ENCODE peak calls at places on chromosomes 6 and 20, in four cellular contexts. One of them, this sample, is unnamed.

GRCh38 chr6:99334526-99335127 is 14.8 kb downstream of the FAXC start:
- DNase-seq in ovary: no peak
- DNase-seq in heart left ventricle: no peak
- DNase-seq in transverse colon: no peak
- DNase-seq in this sample: peak

GRCh38 chr6:154590770-154591169 is 80.3 kb upstream of the CNKSR3 start:
- DNase-seq in ovary: no peak
- DNase-seq in heart left ventricle: no peak
- DNase-seq in transverse colon: peak
- DNase-seq in this sample: no peak

GRCh38 chr6:137095651-137096238 is 51.0 kb upstream of the IL20RA start:
- DNase-seq in transverse colon: no peak
- DNase-seq in ovary: no peak
- DNase-seq in heart left ventricle: no peak
- DNase-seq in this sample: no peak

GRCh38 chr6:73790572-73790971 is 94.6 kb downstream of the CD109 start:
- DNase-seq in heart left ventricle: no peak
- DNase-seq in transverse colon: no peak
- DNase-seq in ovary: no peak
- DNase-seq in this sample: no peak

GRCh38 chr20:51014797-51015722 is 7.8 kb downstream of the KCNG1 start:
- DNase-seq in ovary: no peak
- DNase-seq in transverse colon: peak
- DNase-seq in heart left ventricle: no peak
- DNase-seq in this sample: peak

GRCh38 chr6:112649853-112650252 is 302.7 kb downstream of the RFPL4B start:
- DNase-seq in transverse colon: no peak
- DNase-seq in heart left ventricle: no peak
- DNase-seq in ovary: no peak
- DNase-seq in this sample: no peak

GRCh38 chr6:82959385-82959941 is 106.2 kb downstream of the UBE3D start:
- DNase-seq in heart left ventricle: no peak
- DNase-seq in transverse colon: no peak
- DNase-seq in ovary: no peak
- DNase-seq in this sample: no peak

GRCh38 chr20:36941403-36941835 is 10.1 kb downstream of the SAMHD1 start:
- DNase-seq in transverse colon: peak
- DNase-seq in heart left ventricle: no peak
- DNase-seq in ovary: no peak
- DNase-seq in this sample: no peak

GRCh38 chr6:8238772-8239683 is 136.7 kb upstream of the EEF1E1 start:
- DNase-seq in ovary: no peak
- DNase-seq in heart left ventricle: no peak
- DNase-seq in transverse colon: no peak
- DNase-seq in this sample: no peak

GRCh38 chr20:50528804-50529351 is 18.7 kb downstream of the PTPN1 start:
- DNase-seq in ovary: no peak
- DNase-seq in transverse colon: no peak
- DNase-seq in heart left ventricle: no peak
- DNase-seq in this sample: no peak

DNA sequence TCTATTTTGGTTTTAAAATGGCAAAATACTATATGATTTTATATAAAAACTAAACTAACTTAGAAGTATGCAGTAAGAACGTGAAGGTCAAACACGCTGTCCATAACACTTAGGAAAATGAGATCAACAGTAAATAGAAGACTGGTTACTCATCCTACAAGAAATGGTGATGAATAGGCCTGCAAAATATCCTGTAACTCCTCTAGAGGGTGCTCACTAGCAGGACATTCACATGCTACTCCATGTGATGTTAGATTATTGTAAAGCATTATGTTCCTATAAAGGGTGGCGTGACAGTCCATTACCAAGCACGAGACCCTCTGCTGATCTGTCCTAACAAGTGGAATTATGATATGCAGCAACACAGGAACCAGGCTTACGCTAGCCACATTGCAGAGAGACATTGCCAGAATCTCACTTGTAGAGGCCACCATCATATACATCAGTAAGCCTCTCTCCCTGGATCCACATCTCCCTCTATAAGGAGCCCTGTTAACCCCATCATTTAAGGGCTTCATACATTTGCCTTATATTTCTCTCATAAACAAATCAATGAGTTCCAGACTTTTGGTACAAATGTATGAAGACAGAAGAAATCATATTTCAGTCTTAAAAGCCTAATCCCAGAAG is 18.0 kb upstream of the DEFB129 start:
- DNase-seq in transverse colon: no peak
- DNase-seq in heart left ventricle: no peak
- DNase-seq in ovary: no peak
- DNase-seq in this sample: peak
- TF ChIP-seq CTCF in transverse colon: peak
- TF ChIP-seq CTCF in heart left ventricle: peak
- TF ChIP-seq CTCF in ovary: peak
- TF ChIP-seq CTCF in this sample: no peak

GRCh38 chr20:25195962-25196700 is 619 bp downstream of the ENTPD6 start:
- DNase-seq in ovary: no peak
- DNase-seq in heart left ventricle: peak
- DNase-seq in transverse colon: peak
- DNase-seq in this sample: peak

GRCh38 chr20:25197173-25197869 is 1.8 kb downstream of the ENTPD6 start:
- DNase-seq in ovary: no peak
- DNase-seq in transverse colon: peak
- DNase-seq in heart left ventricle: no peak
- DNase-seq in this sample: peak

GRCh38 chr20:25196701-25197120 is 1.2 kb downstream of the ENTPD6 start:
- DNase-seq in transverse colon: no peak
- DNase-seq in heart left ventricle: no peak
- DNase-seq in ovary: no peak
- DNase-seq in this sample: peak

GRCh38 chr20:25194333-25194972 is 1.1 kb upstream of the ENTPD6 start:
- DNase-seq in heart left ventricle: no peak
- DNase-seq in ovary: peak
- DNase-seq in transverse colon: no peak
- DNase-seq in this sample: no peak

DNA sequence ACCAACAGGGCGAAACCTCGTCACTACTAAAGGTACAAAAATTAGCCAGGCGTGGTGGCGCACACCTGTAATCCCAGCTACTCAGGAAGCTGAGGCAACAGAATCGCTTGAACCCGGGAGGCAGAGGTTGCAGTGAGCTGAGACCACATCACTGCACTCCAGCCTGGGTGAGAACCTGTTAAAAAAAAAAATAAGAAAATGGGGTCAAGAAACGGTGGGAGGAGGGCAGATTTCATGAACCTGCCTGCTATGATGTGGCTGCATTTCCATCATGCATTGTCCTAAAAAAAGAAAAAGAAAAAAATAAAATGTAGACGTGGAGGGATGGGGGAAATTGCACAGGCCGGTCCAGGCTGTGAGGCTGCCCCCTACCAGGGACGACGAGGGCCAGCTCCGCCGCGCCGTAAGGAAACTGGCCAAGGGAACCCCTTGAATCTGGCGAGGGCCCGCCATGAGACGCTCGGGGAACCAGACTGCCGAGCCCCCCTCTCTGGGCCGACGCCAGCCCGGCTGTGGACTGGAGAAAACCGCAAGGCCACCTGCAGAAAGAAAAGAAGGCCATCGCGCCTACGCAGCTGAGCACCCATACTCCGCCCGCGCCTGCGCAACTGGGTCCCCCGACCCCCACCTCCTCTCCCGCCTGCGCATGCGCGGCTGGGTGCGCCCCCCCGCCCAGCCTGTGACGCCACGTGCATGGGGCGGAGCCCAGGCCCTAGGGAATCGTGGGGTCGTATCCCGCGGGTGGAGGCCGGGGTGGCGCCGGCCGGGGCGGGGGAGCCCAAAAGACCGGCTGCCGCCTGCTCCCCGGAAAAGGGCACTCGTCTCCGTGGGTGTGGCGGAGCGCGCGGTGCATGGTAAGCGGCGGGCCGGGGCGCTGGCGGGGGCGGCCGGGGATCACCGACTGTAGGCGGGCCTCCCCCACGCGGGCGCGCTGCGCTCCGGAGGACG is at the start of gene ENTPD6:
- DNase-seq in heart left ventricle: peak
- DNase-seq in ovary: peak
- DNase-seq in transverse colon: peak
- DNase-seq in this sample: peak
- TF ChIP-seq CTCF in heart left ventricle: no peak
- TF ChIP-seq CTCF in ovary: no peak
- TF ChIP-seq CTCF in transverse colon: peak
- TF ChIP-seq CTCF in this sample: no peak

GRCh38 chr6:143394351-143394750 is 56.1 kb downstream of the ADAT2 start:
- DNase-seq in ovary: no peak
- DNase-seq in transverse colon: no peak
- DNase-seq in heart left ventricle: no peak
- DNase-seq in this sample: no peak

GRCh38 chr6:143395699-143396098 is 54.8 kb downstream of the ADAT2 start:
- DNase-seq in transverse colon: no peak
- DNase-seq in ovary: no peak
- DNase-seq in heart left ventricle: no peak
- DNase-seq in this sample: no peak

GRCh38 chr6:143390278-143390677 is 60.2 kb downstream of the ADAT2 start:
- DNase-seq in heart left ventricle: no peak
- DNase-seq in transverse colon: no peak
- DNase-seq in ovary: no peak
- DNase-seq in this sample: no peak
- TF ChIP-seq CTCF in heart left ventricle: no peak
- TF ChIP-seq CTCF in transverse colon: no peak
- TF ChIP-seq CTCF in ovary: no peak
- TF ChIP-seq CTCF in this sample: no peak

GRCh38 chr20:43926287-43926686 is 11.6 kb downstream of the TOX2 start:
- DNase-seq in heart left ventricle: no peak
- DNase-seq in transverse colon: no peak
- DNase-seq in ovary: no peak
- DNase-seq in this sample: no peak

GRCh38 chr20:43925215-43925614 is 10.6 kb downstream of the TOX2 start:
- DNase-seq in heart left ventricle: no peak
- DNase-seq in ovary: no peak
- DNase-seq in transverse colon: no peak
- DNase-seq in this sample: no peak

GRCh38 chr20:43926691-43927090 is 12.0 kb downstream of the TOX2 start:
- DNase-seq in ovary: no peak
- DNase-seq in transverse colon: no peak
- DNase-seq in heart left ventricle: no peak
- DNase-seq in this sample: no peak

GRCh38 chr20:43923917-43924316 is 9.3 kb downstream of the TOX2 start:
- DNase-seq in transverse colon: no peak
- DNase-seq in heart left ventricle: no peak
- DNase-seq in ovary: no peak
- DNase-seq in this sample: no peak

DNA sequence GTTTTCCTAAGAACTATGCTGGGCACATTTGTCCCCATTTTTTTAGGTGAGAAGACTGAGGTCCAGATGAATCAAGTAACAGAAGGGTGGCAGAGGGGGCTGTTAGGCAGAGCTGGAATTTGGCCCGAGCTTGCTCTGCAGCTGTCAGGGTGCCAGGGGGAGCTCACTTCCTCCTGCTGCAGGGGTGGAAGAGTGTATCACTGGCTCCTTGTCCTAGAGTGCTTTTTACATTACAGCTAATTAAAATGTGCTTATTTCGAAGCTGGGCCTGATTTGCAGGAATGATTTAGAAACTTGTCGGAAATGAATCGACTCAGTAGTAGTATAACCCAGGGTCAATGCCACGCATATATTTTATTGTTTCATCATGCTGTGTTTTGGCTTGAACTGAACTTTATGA is 11.1 kb downstream of the TOX2 start:
- DNase-seq in transverse colon: peak
- DNase-seq in ovary: no peak
- DNase-seq in heart left ventricle: no peak
- DNase-seq in this sample: peak
- TF ChIP-seq CTCF in transverse colon: no peak
- TF ChIP-seq CTCF in ovary: no peak
- TF ChIP-seq CTCF in heart left ventricle: no peak
- TF ChIP-seq CTCF in this sample: no peak

GRCh38 chr6:161546632-161547031 is 272.8 kb upstream of the AGPAT4 start:
- DNase-seq in ovary: no peak
- DNase-seq in heart left ventricle: no peak
- DNase-seq in transverse colon: no peak
- DNase-seq in this sample: no peak

GRCh38 chr6:161545741-161546140 is 271.9 kb upstream of the AGPAT4 start:
- DNase-seq in ovary: no peak
- DNase-seq in transverse colon: no peak
- DNase-seq in heart left ventricle: no peak
- DNase-seq in this sample: no peak

GRCh38 chr6:161547617-161548016 is 273.8 kb upstream of the AGPAT4 start:
- DNase-seq in heart left ventricle: no peak
- DNase-seq in transverse colon: no peak
- DNase-seq in ovary: no peak
- DNase-seq in this sample: no peak

GRCh38 chr6:161548713-161549112 is 274.9 kb upstream of the AGPAT4 start:
- DNase-seq in ovary: no peak
- DNase-seq in transverse colon: no peak
- DNase-seq in heart left ventricle: no peak
- DNase-seq in this sample: no peak

GRCh38 chr6:161549977-161550655 is 276.3 kb upstream of the AGPAT4 start:
- DNase-seq in transverse colon: no peak
- DNase-seq in ovary: no peak
- DNase-seq in heart left ventricle: no peak
- DNase-seq in this sample: peak
- TF ChIP-seq CTCF in transverse colon: no peak
- TF ChIP-seq CTCF in ovary: no peak
- TF ChIP-seq CTCF in heart left ventricle: no peak
- TF ChIP-seq CTCF in this sample: no peak

DNA sequence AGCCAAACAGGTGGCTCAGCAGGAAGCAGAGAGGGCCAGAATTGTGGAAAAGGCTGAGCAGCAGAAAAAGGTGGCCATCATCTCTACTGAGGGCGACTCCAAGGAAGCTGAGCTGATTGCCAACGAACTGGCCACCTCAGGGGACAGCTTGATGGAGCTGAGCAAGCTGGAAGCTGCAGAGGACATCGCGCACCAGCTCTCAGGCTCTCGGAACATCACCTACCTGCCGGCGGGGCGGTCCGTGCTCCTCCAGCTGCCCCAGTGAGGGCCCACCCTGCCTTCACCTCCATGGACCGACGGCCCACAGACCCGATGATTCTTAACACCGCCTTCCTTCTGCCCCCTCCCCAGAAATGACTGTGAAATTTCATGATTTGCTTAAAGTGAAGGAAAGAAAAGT is 17.8 kb upstream of the RAET1L start:
- DNase-seq in heart left ventricle: no peak
- DNase-seq in ovary: no peak
- DNase-seq in transverse colon: no peak
- DNase-seq in this sample: no peak
- TF ChIP-seq CTCF in heart left ventricle: no peak
- TF ChIP-seq CTCF in ovary: no peak
- TF ChIP-seq CTCF in transverse colon: no peak
- TF ChIP-seq CTCF in this sample: no peak

DNA sequence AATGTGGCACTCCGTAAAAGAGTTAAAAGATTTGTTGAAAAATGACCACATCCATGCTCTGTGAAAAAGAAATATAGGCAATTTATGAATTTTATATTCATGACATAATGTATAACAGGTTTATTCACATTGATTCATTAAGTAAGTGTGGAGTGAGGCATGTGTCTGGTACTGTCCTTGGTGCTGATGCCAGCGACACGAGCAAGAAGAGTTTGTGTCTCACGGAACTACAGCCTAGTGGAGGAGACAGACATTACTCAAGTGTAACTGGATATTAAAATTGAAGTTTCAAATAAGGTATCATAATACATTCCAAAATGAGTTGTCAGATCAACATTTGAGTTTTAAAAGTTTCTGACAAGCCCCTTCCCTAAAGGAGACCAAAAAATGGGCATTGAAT is 158.2 kb upstream of the PRND start:
- DNase-seq in transverse colon: no peak
- DNase-seq in heart left ventricle: no peak
- DNase-seq in ovary: no peak
- DNase-seq in this sample: peak
- TF ChIP-seq CTCF in transverse colon: no peak
- TF ChIP-seq CTCF in heart left ventricle: no peak
- TF ChIP-seq CTCF in ovary: no peak
- TF ChIP-seq CTCF in this sample: no peak